ENCODE peak calls at places on chromosome 2, in seven cellular contexts. J is PC-3; H is A549; Z is brain microvascular endothelial cell; T is effector memory CD4-positive, alpha-beta T cell; L is OCI-LY7; C is kidney. I is an unnamed sample.
A peak's percentile ranks its signal among the peaks of the same experiment; 100 is the strongest.

GRCh38 chr2:119339562-119339923 is 27.1 kb downstream of the C2orf76 start:
- DNase-seq in H (no peak), C (no peak), T (no peak), J (no peak), L (no peak), Z (no peak), I (no peak)

GRCh38 chr2:121722479-121722878 is 14.2 kb downstream of the NIFK start:
- DNase-seq in H (peak; percentile 48), C (no peak), T (no peak), Z (peak; percentile 88), L (no peak), J (peak; percentile 67), I (no peak)

GRCh38 chr2:219533930-219534661 is 9.5 kb downstream of the CHPF start:
- DNase-seq in H (no peak), J (no peak), C (no peak), Z (no peak), L (no peak), T (no peak), I (no peak)

GRCh38 chr2:62305421-62306176 is 109.7 kb downstream of the B3GNT2 start:
- DNase-seq in Z (no peak), H (no peak), L (no peak), C (no peak), T (no peak), J (no peak), I (no peak)

GRCh38 chr2:74845217-74845751 is 11.4 kb downstream of the HK2 start:
- DNase-seq in J (peak; percentile 98), C (peak; percentile 93), Z (peak; percentile 89), L (no peak), T (no peak), H (peak; percentile 76), I (peak; percentile 93)

GRCh38 chr2:188853307-188853706 is 120.9 kb upstream of the COL3A1 start:
- DNase-seq in J (no peak), H (no peak), L (no peak), T (no peak), Z (no peak), C (no peak), I (no peak)

GRCh38 chr2:120546077-120546864 is 189.4 kb upstream of the GLI2 start:
- DNase-seq in J (no peak), L (no peak), C (no peak), T (no peak), Z (peak; percentile 95), H (no peak), I (peak; percentile 43)

GRCh38 chr2:166031054-166031453 is 77.5 kb upstream of the TTC21B start:
- DNase-seq in H (no peak), J (no peak), L (no peak), T (no peak), Z (no peak), C (no peak), I (no peak)

GRCh38 chr2:113070606-113070975 is 2.8 kb downstream of the IL1F10 start:
- DNase-seq in J (no peak), H (no peak), T (no peak), Z (no peak), C (no peak), L (no peak), I (no peak)

GRCh38 chr2:10223932-10224720 is 78.6 kb upstream of the HPCAL1 start:
- DNase-seq in C (no peak), J (no peak), Z (no peak), H (no peak), T (no peak), L (no peak), I (no peak)

GRCh38 chr2:28750316-28751101 is 1.1 kb upstream of the PPP1CB start:
- DNase-seq in T (no peak), L (peak; percentile 39), Z (no peak), J (no peak), C (no peak), H (peak; percentile 23), I (peak; percentile 52)

GRCh38 chr2:84906900-84907714 is 1.7 kb downstream of the TMSB10 start:
- DNase-seq in C (peak; percentile 91), T (peak; percentile 37), L (peak; percentile 74), H (peak; percentile 96), J (peak; percentile 81), Z (peak; percentile 79), I (peak; percentile 73)

GRCh38 chr2:240965905-240966456 is 32.4 kb upstream of the SNED1 start:
- DNase-seq in C (peak; percentile 70), J (no peak), L (no peak), T (no peak), Z (no peak), H (no peak), I (no peak)

GRCh38 chr2:236968101-236968886 is 117.4 kb upstream of the COPS8 start:
- DNase-seq in J (no peak), Z (no peak), L (no peak), H (no peak), C (no peak), T (no peak), I (peak; percentile 73)

GRCh38 chr2:27715318-27716165 is 51.9 kb downstream of the SLC4A1AP start:
- DNase-seq in T (no peak), L (no peak), J (peak; percentile 29), Z (peak; percentile 27), H (peak; percentile 61), C (peak; percentile 84), I (no peak)

GRCh38 chr2:220891405-220891804 is 680.7 kb downstream of the EPHA4 start:
- DNase-seq in L (no peak), H (peak; percentile 47), T (no peak), J (peak; percentile 91), Z (peak; percentile 77), C (no peak), I (no peak)

GRCh38 chr2:96264656-96265348 is 995 bp downstream of the TMEM127 start:
- DNase-seq in T (no peak), C (peak; percentile 89), J (no peak), H (no peak), L (peak; percentile 81), Z (peak; percentile 46), I (no peak)

GRCh38 chr2:41544709-41545108 is 503.1 kb upstream of the PKDCC start:
- DNase-seq in C (no peak), J (no peak), H (no peak), Z (no peak), T (no peak), L (no peak), I (no peak)

GRCh38 chr2:84880645-84881521 is at the start of gene TRABD2A:
- DNase-seq in J (no peak), T (peak; percentile 37), Z (no peak), C (peak; percentile 80), L (no peak), H (peak; percentile 40), I (peak; percentile 38)

GRCh38 chr2:197086500-197086899 is 160.0 kb upstream of the PGAP1 start:
- DNase-seq in L (peak; percentile 29), J (peak; percentile 15), C (no peak), H (no peak), T (no peak), Z (no peak), I (no peak)

GRCh38 chr2:118970396-118971135 is 28.6 kb downstream of the MARCO start:
- DNase-seq in T (no peak), C (no peak), H (no peak), J (no peak), Z (no peak), L (no peak), I (no peak)

GRCh38 chr2:235669983-235670962 is 176.4 kb downstream of the AGAP1 start:
- DNase-seq in C (peak; percentile 75), T (no peak), Z (peak; percentile 70), H (peak; percentile 70), L (no peak), J (peak; percentile 64), I (peak; percentile 69)

GRCh38 chr2:11963966-11964365 is 217.5 kb downstream of the LPIN1 start:
- DNase-seq in T (no peak), Z (no peak), J (no peak), H (no peak), L (no peak), C (no peak), I (no peak)

GRCh38 chr2:135963841-135964240 is 21.6 kb downstream of the DARS1 start:
- DNase-seq in H (no peak), Z (peak; percentile 19), J (no peak), T (no peak), L (no peak), C (no peak), I (no peak)

GRCh38 chr2:45759310-45759851 is 107.9 kb downstream of the PRKCE start:
- DNase-seq in T (no peak), Z (peak; percentile 49), H (no peak), C (no peak), L (no peak), J (no peak), I (no peak)

GRCh38 chr2:208466133-208466919 is 59.7 kb downstream of the PTH2R start:
- DNase-seq in H (peak; percentile 55), T (no peak), L (peak; percentile 51), J (peak; percentile 68), C (no peak), Z (peak; percentile 6), I (peak; percentile 73)

GRCh38 chr2:202639233-202639632 is 4.5 kb downstream of the FAM117B start:
- DNase-seq in H (no peak), L (no peak), T (no peak), J (no peak), C (no peak), Z (no peak), I (peak; percentile 10)
- H3K27ac ChIP-seq in H (no peak overlapping the region), L (no peak overlapping the region), T (peak overlapping the region; percentile 49), J (no peak overlapping the region), C (no peak overlapping the region), Z (no peak overlapping the region), I (no peak overlapping the region)

GRCh38 chr2:66301767-66302140 is 133.2 kb upstream of the MEIS1 start:
- DNase-seq in L (no peak), H (no peak), J (no peak), C (no peak), T (no peak), Z (no peak), I (no peak)
- H3K4me3 ChIP-seq in L (no peak overlapping the region), H (no peak overlapping the region), J (no peak overlapping the region), C (no peak overlapping the region), T (no peak overlapping the region), Z (no peak overlapping the region), I (no peak overlapping the region)

DNA sequence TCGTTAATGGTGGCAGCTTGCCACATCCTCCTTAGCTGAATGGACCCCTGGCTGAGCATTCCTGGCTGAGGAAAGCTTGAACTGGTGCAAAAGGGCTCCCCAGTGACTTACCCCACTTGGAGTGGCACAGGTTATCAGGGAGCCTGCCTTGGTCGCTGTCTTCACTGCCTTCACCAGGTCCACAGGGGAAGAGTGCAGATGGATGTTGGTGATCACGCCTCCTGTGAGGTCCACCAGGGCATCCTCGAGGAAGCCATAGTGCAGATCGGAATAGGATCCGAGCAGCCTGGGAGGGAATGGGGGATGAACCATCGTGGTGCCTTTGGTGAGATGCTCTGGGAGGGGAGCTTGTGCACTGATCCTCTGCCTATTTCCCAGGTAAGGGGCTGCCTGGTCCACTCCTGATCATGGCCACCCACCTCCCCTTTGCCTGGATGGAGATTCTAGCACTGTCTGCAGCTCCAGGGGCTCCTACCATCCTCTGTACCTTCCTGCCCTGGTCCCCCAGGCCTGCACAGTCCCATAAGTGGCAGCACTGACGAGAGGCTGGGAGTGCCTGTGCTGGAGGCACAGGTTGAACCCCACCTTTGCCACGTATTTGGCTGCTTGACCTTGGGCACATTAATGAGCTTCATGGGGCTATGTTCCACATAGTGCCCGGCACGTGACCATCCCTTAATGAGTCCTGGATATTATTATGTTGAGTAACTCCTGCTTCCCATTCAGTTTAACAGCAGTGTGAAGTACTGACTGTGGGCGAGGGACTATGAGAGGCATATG is 43.0 kb downstream of the CAPN13 start:
- DNase-seq in H (no peak), C (no peak), L (no peak), J (no peak), T (no peak), Z (no peak), I (peak; percentile 52)
- H3K27ac ChIP-seq in H (no peak overlapping the region), C (no peak overlapping the region), L (no peak overlapping the region), J (no peak overlapping the region), T (no peak overlapping the region), Z (no peak overlapping the region), I (no peak overlapping the region)

GRCh38 chr2:79512442-79513401 is at the start of gene CTNNA2:
- DNase-seq in L (no peak), T (no peak), C (peak; percentile 75), J (peak; percentile 15), Z (no peak), H (peak; percentile 62), I (peak; percentile 35)

GRCh38 chr2:79511320-79511951 is 1.4 kb upstream of the CTNNA2 start:
- DNase-seq in J (peak; percentile 39), T (no peak), Z (no peak), L (peak; percentile 2), H (peak; percentile 43), C (no peak), I (peak; percentile 62)
- H3K4me3 ChIP-seq in J (no peak overlapping the region), T (no peak overlapping the region), Z (no peak overlapping the region), L (no peak overlapping the region), H (no peak overlapping the region), C (no peak overlapping the region), I (no peak overlapping the region)

I was measured in small intestine.